ENCODE peak calls at places on chromosomes 4 and X, in eight cellular contexts. One of them, this sample, is unnamed. For H3K4me1, the result is how much of the 10 kb centered on the place peaks cover.

GRCh38 chr4:147546341-147546740 is 65.4 kb downstream of the EDNRA start:
- DNase-seq in breast epithelium: no peak
- DNase-seq in Peyer's patch: no peak
- DNase-seq in RWPE2: no peak
- DNase-seq in esophagus squamous epithelium: no peak
- DNase-seq in pancreas: no peak
- DNase-seq in cardiac muscle cell: no peak
- DNase-seq in upper lobe of right lung: no peak
- DNase-seq in this sample: no peak

GRCh38 chr4:152454398-152455011 is 81.4 kb downstream of the FBXW7 start:
- DNase-seq in esophagus squamous epithelium: no peak
- DNase-seq in cardiac muscle cell: no peak
- DNase-seq in upper lobe of right lung: no peak
- DNase-seq in pancreas: no peak
- DNase-seq in Peyer's patch: no peak
- DNase-seq in RWPE2: no peak
- DNase-seq in breast epithelium: no peak
- DNase-seq in this sample: no peak

GRCh38 chr4:36269116-36269515 is 12.3 kb upstream of the DTHD1 start:
- DNase-seq in RWPE2: no peak
- DNase-seq in breast epithelium: no peak
- DNase-seq in pancreas: no peak
- DNase-seq in esophagus squamous epithelium: no peak
- DNase-seq in upper lobe of right lung: no peak
- DNase-seq in cardiac muscle cell: no peak
- DNase-seq in Peyer's patch: no peak
- DNase-seq in this sample: no peak

GRCh38 chr4:153535735-153536494 is 69.8 kb downstream of the TMEM131L start:
- DNase-seq in upper lobe of right lung: no peak
- DNase-seq in esophagus squamous epithelium: no peak
- DNase-seq in Peyer's patch: no peak
- DNase-seq in cardiac muscle cell: no peak
- DNase-seq in RWPE2: no peak
- DNase-seq in breast epithelium: no peak
- DNase-seq in pancreas: no peak
- DNase-seq in this sample: no peak

GRCh38 chr4:153393397-153393796 is 48.9 kb downstream of the MND1 start:
- DNase-seq in RWPE2: no peak
- DNase-seq in breast epithelium: no peak
- DNase-seq in pancreas: no peak
- DNase-seq in esophagus squamous epithelium: no peak
- DNase-seq in cardiac muscle cell: no peak
- DNase-seq in upper lobe of right lung: peak
- DNase-seq in Peyer's patch: no peak
- DNase-seq in this sample: no peak

GRCh38 chrX:9885150-9885549 is 82.0 kb upstream of the CLDN34 start:
- DNase-seq in cardiac muscle cell: peak
- DNase-seq in Peyer's patch: peak
- DNase-seq in RWPE2: no peak
- DNase-seq in breast epithelium: no peak
- DNase-seq in pancreas: no peak
- DNase-seq in esophagus squamous epithelium: no peak
- DNase-seq in upper lobe of right lung: peak
- DNase-seq in this sample: peak

GRCh38 chr4:83217721-83218522 is 66.7 kb downstream of the COQ2 start:
- DNase-seq in breast epithelium: no peak
- DNase-seq in upper lobe of right lung: no peak
- DNase-seq in RWPE2: no peak
- DNase-seq in Peyer's patch: peak
- DNase-seq in pancreas: no peak
- DNase-seq in cardiac muscle cell: no peak
- DNase-seq in esophagus squamous epithelium: no peak
- DNase-seq in this sample: no peak

GRCh38 chrX:71532078-71532752 is 689 bp upstream of the OGT start:
- DNase-seq in esophagus squamous epithelium: no peak
- DNase-seq in RWPE2: no peak
- DNase-seq in Peyer's patch: peak
- DNase-seq in breast epithelium: no peak
- DNase-seq in cardiac muscle cell: no peak
- DNase-seq in upper lobe of right lung: no peak
- DNase-seq in pancreas: no peak
- DNase-seq in this sample: no peak

GRCh38 chr4:39721788-39722187 is 23.9 kb downstream of the UBE2K start:
- DNase-seq in upper lobe of right lung: no peak
- DNase-seq in breast epithelium: no peak
- DNase-seq in esophagus squamous epithelium: no peak
- DNase-seq in RWPE2: no peak
- DNase-seq in pancreas: no peak
- DNase-seq in cardiac muscle cell: no peak
- DNase-seq in Peyer's patch: no peak
- DNase-seq in this sample: no peak

GRCh38 chr4:183328832-183329231 is 6.6 kb upstream of the CLDN24 start:
- DNase-seq in breast epithelium: no peak
- DNase-seq in pancreas: no peak
- DNase-seq in upper lobe of right lung: no peak
- DNase-seq in cardiac muscle cell: no peak
- DNase-seq in esophagus squamous epithelium: no peak
- DNase-seq in Peyer's patch: no peak
- DNase-seq in RWPE2: no peak
- DNase-seq in this sample: no peak

GRCh38 chr4:147733614-147734344 is 1.9 kb downstream of the ARHGAP10 start:
- DNase-seq in esophagus squamous epithelium: no peak
- DNase-seq in RWPE2: no peak
- DNase-seq in cardiac muscle cell: peak
- DNase-seq in pancreas: no peak
- DNase-seq in Peyer's patch: no peak
- DNase-seq in upper lobe of right lung: no peak
- DNase-seq in breast epithelium: no peak
- DNase-seq in this sample: peak

GRCh38 chr4:151004222-151004621 is 10.9 kb downstream of the LRBA start:
- DNase-seq in breast epithelium: no peak
- DNase-seq in esophagus squamous epithelium: no peak
- DNase-seq in upper lobe of right lung: no peak
- DNase-seq in Peyer's patch: no peak
- DNase-seq in cardiac muscle cell: no peak
- DNase-seq in pancreas: no peak
- DNase-seq in RWPE2: no peak
- DNase-seq in this sample: no peak

GRCh38 chrX:40077176-40077575 is 20.6 kb downstream of the BCOR start:
- DNase-seq in Peyer's patch: no peak
- DNase-seq in RWPE2: no peak
- DNase-seq in esophagus squamous epithelium: no peak
- DNase-seq in breast epithelium: no peak
- DNase-seq in pancreas: peak
- DNase-seq in cardiac muscle cell: no peak
- DNase-seq in upper lobe of right lung: no peak
- DNase-seq in this sample: no peak

GRCh38 chr4:22427676-22428075 is 88.2 kb downstream of the ADGRA3 start:
- DNase-seq in pancreas: no peak
- DNase-seq in Peyer's patch: no peak
- DNase-seq in esophagus squamous epithelium: no peak
- DNase-seq in cardiac muscle cell: no peak
- DNase-seq in upper lobe of right lung: no peak
- DNase-seq in breast epithelium: no peak
- DNase-seq in RWPE2: no peak
- DNase-seq in this sample: no peak

GRCh38 chr4:140931904-140932303 is 175.7 kb upstream of the TBC1D9 start:
- DNase-seq in cardiac muscle cell: no peak
- DNase-seq in RWPE2: no peak
- DNase-seq in breast epithelium: no peak
- DNase-seq in Peyer's patch: no peak
- DNase-seq in upper lobe of right lung: no peak
- DNase-seq in esophagus squamous epithelium: no peak
- DNase-seq in pancreas: no peak
- DNase-seq in this sample: no peak

GRCh38 chrX:29318051-29318450 is 730.8 kb downstream of the IL1RAPL1 start:
- DNase-seq in RWPE2: no peak
- DNase-seq in pancreas: no peak
- DNase-seq in cardiac muscle cell: no peak
- DNase-seq in Peyer's patch: no peak
- DNase-seq in esophagus squamous epithelium: no peak
- DNase-seq in breast epithelium: no peak
- DNase-seq in upper lobe of right lung: no peak
- DNase-seq in this sample: no peak

GRCh38 chr4:4519296-4519898 is 22.5 kb downstream of the STX18 start:
- DNase-seq in Peyer's patch: no peak
- DNase-seq in cardiac muscle cell: peak
- DNase-seq in upper lobe of right lung: no peak
- DNase-seq in RWPE2: no peak
- DNase-seq in pancreas: no peak
- DNase-seq in esophagus squamous epithelium: no peak
- DNase-seq in breast epithelium: no peak
- DNase-seq in this sample: no peak

GRCh38 chrX:11254417-11255109 is 38.6 kb upstream of the AMELX start:
- DNase-seq in pancreas: no peak
- DNase-seq in esophagus squamous epithelium: no peak
- DNase-seq in upper lobe of right lung: no peak
- DNase-seq in RWPE2: no peak
- DNase-seq in cardiac muscle cell: peak
- DNase-seq in Peyer's patch: no peak
- DNase-seq in breast epithelium: no peak
- DNase-seq in this sample: no peak

GRCh38 chr4:25088342-25088952 is 57.7 kb upstream of the LGI2 start:
- DNase-seq in RWPE2: no peak
- DNase-seq in cardiac muscle cell: peak
- DNase-seq in esophagus squamous epithelium: no peak
- DNase-seq in pancreas: no peak
- DNase-seq in upper lobe of right lung: no peak
- DNase-seq in Peyer's patch: no peak
- DNase-seq in breast epithelium: no peak
- DNase-seq in this sample: peak

GRCh38 chrX:68721991-68722860 is 74.8 kb downstream of the STARD8 start:
- DNase-seq in Peyer's patch: no peak
- DNase-seq in cardiac muscle cell: no peak
- DNase-seq in RWPE2: no peak
- DNase-seq in breast epithelium: no peak
- DNase-seq in pancreas: no peak
- DNase-seq in esophagus squamous epithelium: no peak
- DNase-seq in upper lobe of right lung: no peak
- DNase-seq in this sample: no peak

GRCh38 chrX:130260316-130260715 is 8.4 kb downstream of the ZNF280C start:
- DNase-seq in Peyer's patch: no peak
- DNase-seq in cardiac muscle cell: no peak
- DNase-seq in esophagus squamous epithelium: no peak
- DNase-seq in RWPE2: no peak
- DNase-seq in breast epithelium: no peak
- DNase-seq in pancreas: no peak
- DNase-seq in upper lobe of right lung: no peak
- DNase-seq in this sample: no peak

GRCh38 chr4:77443941-77444340 is 161.7 kb upstream of the CXCL13 start:
- DNase-seq in upper lobe of right lung: no peak
- DNase-seq in cardiac muscle cell: no peak
- DNase-seq in Peyer's patch: no peak
- DNase-seq in breast epithelium: no peak
- DNase-seq in esophagus squamous epithelium: no peak
- DNase-seq in pancreas: no peak
- DNase-seq in RWPE2: no peak
- DNase-seq in this sample: no peak

GRCh38 chr4:39228377-39228776 is 46.0 kb downstream of the WDR19 start:
- DNase-seq in breast epithelium: no peak
- DNase-seq in Peyer's patch: no peak
- DNase-seq in upper lobe of right lung: no peak
- DNase-seq in RWPE2: no peak
- DNase-seq in esophagus squamous epithelium: no peak
- DNase-seq in cardiac muscle cell: no peak
- DNase-seq in pancreas: no peak
- DNase-seq in this sample: no peak

GRCh38 chr4:16897351-16897750 is 1.1 kb downstream of the LDB2 start:
- DNase-seq in RWPE2: no peak
- DNase-seq in cardiac muscle cell: peak
- DNase-seq in breast epithelium: no peak
- DNase-seq in esophagus squamous epithelium: no peak
- DNase-seq in upper lobe of right lung: no peak
- DNase-seq in pancreas: no peak
- DNase-seq in Peyer's patch: no peak
- DNase-seq in this sample: no peak

GRCh38 chr4:26749867-26750266 is 110.8 kb upstream of the STIM2 start:
- DNase-seq in Peyer's patch: no peak
- DNase-seq in cardiac muscle cell: no peak
- DNase-seq in pancreas: no peak
- DNase-seq in breast epithelium: no peak
- DNase-seq in RWPE2: no peak
- DNase-seq in upper lobe of right lung: no peak
- DNase-seq in esophagus squamous epithelium: no peak
- DNase-seq in this sample: no peak

GRCh38 chrX:15718283-15718970 is 19.6 kb upstream of the CA5B start:
- DNase-seq in esophagus squamous epithelium: no peak
- DNase-seq in Peyer's patch: no peak
- DNase-seq in RWPE2: no peak
- DNase-seq in pancreas: no peak
- DNase-seq in breast epithelium: no peak
- DNase-seq in cardiac muscle cell: no peak
- DNase-seq in upper lobe of right lung: no peak
- DNase-seq in this sample: no peak
- H3K27ac ChIP-seq in esophagus squamous epithelium: no peak
- H3K27ac ChIP-seq in Peyer's patch: no peak
- H3K27ac ChIP-seq in RWPE2: no peak
- H3K27ac ChIP-seq in pancreas: no peak
- H3K27ac ChIP-seq in breast epithelium: no peak
- H3K27ac ChIP-seq in cardiac muscle cell: no peak
- H3K27ac ChIP-seq in upper lobe of right lung: no peak
- H3K27ac ChIP-seq in this sample: no peak

DNA sequence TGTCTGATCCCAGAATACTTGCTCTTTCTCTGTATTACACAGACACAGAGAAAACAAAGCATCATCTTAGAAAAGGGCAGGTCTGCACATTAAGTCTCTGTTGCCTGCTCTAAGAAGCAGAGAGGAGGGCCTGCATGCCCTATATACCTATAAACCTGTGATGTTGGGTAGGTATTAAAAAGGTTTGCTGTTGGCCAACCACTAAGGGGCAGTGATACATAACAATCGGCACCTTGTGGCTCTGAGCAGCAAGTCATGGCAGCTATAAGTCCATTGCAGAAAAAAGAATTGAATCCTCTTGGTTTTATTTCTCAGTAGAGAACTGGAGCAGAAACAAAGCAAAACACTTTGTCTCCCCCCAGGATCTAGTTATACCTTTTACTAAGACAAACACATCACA is 1364.4 kb downstream of the STIM2 start:
- DNase-seq in esophagus squamous epithelium: no peak
- DNase-seq in Peyer's patch: no peak
- DNase-seq in RWPE2: no peak
- DNase-seq in pancreas: no peak
- DNase-seq in cardiac muscle cell: peak
- DNase-seq in breast epithelium: no peak
- DNase-seq in upper lobe of right lung: no peak
- DNase-seq in this sample: no peak
- TF ChIP-seq CTCF in esophagus squamous epithelium: no peak
- TF ChIP-seq CTCF in Peyer's patch: no peak
- TF ChIP-seq CTCF in RWPE2: peak
- TF ChIP-seq CTCF in pancreas: no peak
- TF ChIP-seq CTCF in cardiac muscle cell: peak
- TF ChIP-seq CTCF in breast epithelium: no peak
- TF ChIP-seq CTCF in upper lobe of right lung: no peak
- TF ChIP-seq CTCF in this sample: no peak

GRCh38 chrX:78330068-78330467 is 2.7 kb upstream of the CYSLTR1 start:
- DNase-seq in upper lobe of right lung: no peak
- DNase-seq in esophagus squamous epithelium: no peak
- DNase-seq in pancreas: no peak
- DNase-seq in cardiac muscle cell: no peak
- DNase-seq in Peyer's patch: no peak
- DNase-seq in breast epithelium: no peak
- DNase-seq in RWPE2: no peak
- DNase-seq in this sample: no peak
- H3K4me1 ChIP-seq in upper lobe of right lung: under half
- H3K4me1 ChIP-seq in esophagus squamous epithelium: under half
- H3K4me1 ChIP-seq in pancreas: under half
- H3K4me1 ChIP-seq in cardiac muscle cell: under half
- H3K4me1 ChIP-seq in Peyer's patch: under half
- H3K4me1 ChIP-seq in breast epithelium: under half
- H3K4me1 ChIP-seq in RWPE2: under half
- H3K4me1 ChIP-seq in this sample: under half

GRCh38 chr4:7873881-7874280 is 65.8 kb downstream of the AFAP1 start:
- DNase-seq in Peyer's patch: no peak
- DNase-seq in breast epithelium: no peak
- DNase-seq in RWPE2: no peak
- DNase-seq in pancreas: no peak
- DNase-seq in cardiac muscle cell: no peak
- DNase-seq in upper lobe of right lung: no peak
- DNase-seq in esophagus squamous epithelium: no peak
- DNase-seq in this sample: no peak
- H3K27ac ChIP-seq in Peyer's patch: no peak
- H3K27ac ChIP-seq in breast epithelium: no peak
- H3K27ac ChIP-seq in RWPE2: peak
- H3K27ac ChIP-seq in pancreas: no peak
- H3K27ac ChIP-seq in cardiac muscle cell: no peak
- H3K27ac ChIP-seq in upper lobe of right lung: no peak
- H3K27ac ChIP-seq in esophagus squamous epithelium: no peak
- H3K27ac ChIP-seq in this sample: no peak

This sample was measured in left ventricle myocardium inferior.